ENCODE peak calls at places on chromosomes 16 and 17, in five cellular contexts. One of them, this sample, is unnamed.

GRCh38 chr16:69860233-69861231 is 90.6 kb upstream of the CLEC18A start:
- DNase-seq in ELR: no peak
- DNase-seq in AG09319: no peak
- DNase-seq in GM04504: no peak
- DNase-seq in H54: no peak
- DNase-seq in this sample: no peak

GRCh38 chr16:10878644-10879498 is 1.9 kb downstream of the CIITA start:
- DNase-seq in GM04504: peak
- DNase-seq in AG09319: no peak
- DNase-seq in H54: peak
- DNase-seq in ELR: peak
- DNase-seq in this sample: no peak

GRCh38 chr17:79795795-79796569 is 895 bp downstream of the CBX8 start:
- DNase-seq in H54: no peak
- DNase-seq in AG09319: no peak
- DNase-seq in GM04504: no peak
- DNase-seq in ELR: no peak
- DNase-seq in this sample: no peak

GRCh38 chr17:64028874-64029464 is 8.5 kb upstream of the ICAM2 start:
- DNase-seq in ELR: peak
- DNase-seq in H54: peak
- DNase-seq in AG09319: peak
- DNase-seq in GM04504: peak
- DNase-seq in this sample: peak

GRCh38 chr17:68089881-68090280 is 54.3 kb downstream of the KPNA2 start:
- DNase-seq in H54: peak
- DNase-seq in ELR: peak
- DNase-seq in AG09319: no peak
- DNase-seq in GM04504: no peak
- DNase-seq in this sample: peak

GRCh38 chr17:55416000-55416399 is 5.6 kb downstream of the MMD start:
- DNase-seq in H54: no peak
- DNase-seq in ELR: no peak
- DNase-seq in AG09319: no peak
- DNase-seq in GM04504: no peak
- DNase-seq in this sample: no peak

GRCh38 chr17:57329380-57330214 is 73.3 kb downstream of the MSI2 start:
- DNase-seq in ELR: no peak
- DNase-seq in AG09319: no peak
- DNase-seq in H54: no peak
- DNase-seq in GM04504: no peak
- DNase-seq in this sample: no peak

GRCh38 chr16:68686905-68687304 is 41.8 kb downstream of the CDH3 start:
- DNase-seq in AG09319: no peak
- DNase-seq in ELR: no peak
- DNase-seq in GM04504: no peak
- DNase-seq in H54: no peak
- DNase-seq in this sample: no peak

GRCh38 chr17:73350864-73351263 is 39.1 kb upstream of the CDC42EP4 start:
- DNase-seq in ELR: no peak
- DNase-seq in GM04504: no peak
- DNase-seq in H54: no peak
- DNase-seq in AG09319: no peak
- DNase-seq in this sample: no peak

GRCh38 chr16:66517586-66518263 is 32.2 kb downstream of the TK2 start:
- DNase-seq in H54: no peak
- DNase-seq in ELR: no peak
- DNase-seq in GM04504: no peak
- DNase-seq in AG09319: no peak
- DNase-seq in this sample: no peak

GRCh38 chr17:80034977-80035686 is 540 bp downstream of the TBC1D16 start:
- DNase-seq in ELR: peak
- DNase-seq in GM04504: no peak
- DNase-seq in H54: peak
- DNase-seq in AG09319: no peak
- DNase-seq in this sample: peak

GRCh38 chr16:50585331-50585776 is 37.2 kb downstream of the NKD1 start:
- DNase-seq in AG09319: no peak
- DNase-seq in ELR: no peak
- DNase-seq in GM04504: no peak
- DNase-seq in H54: no peak
- DNase-seq in this sample: no peak

GRCh38 chr16:105521-105920 is 27.5 kb downstream of the MPG start:
- DNase-seq in H54: no peak
- DNase-seq in GM04504: no peak
- DNase-seq in AG09319: no peak
- DNase-seq in ELR: no peak
- DNase-seq in this sample: no peak

GRCh38 chr17:18951941-18952842 is at the start of gene SLC5A10:
- DNase-seq in AG09319: no peak
- DNase-seq in H54: no peak
- DNase-seq in GM04504: no peak
- DNase-seq in ELR: peak
- DNase-seq in this sample: no peak

GRCh38 chr16:14180431-14181059 is 109.4 kb downstream of the MRTFB start:
- DNase-seq in GM04504: no peak
- DNase-seq in ELR: peak
- DNase-seq in H54: no peak
- DNase-seq in AG09319: no peak
- DNase-seq in this sample: no peak

GRCh38 chr17:32274643-32275042 is 9.0 kb downstream of the RHBDL3 start:
- DNase-seq in H54: no peak
- DNase-seq in AG09319: no peak
- DNase-seq in GM04504: no peak
- DNase-seq in ELR: no peak
- DNase-seq in this sample: no peak

GRCh38 chr16:72739577-72739976 is 308.4 kb downstream of the ZFHX3 start:
- DNase-seq in ELR: peak
- DNase-seq in H54: no peak
- DNase-seq in AG09319: no peak
- DNase-seq in GM04504: peak
- DNase-seq in this sample: no peak

GRCh38 chr17:50672831-50673551 is 34.7 kb downstream of the ANKRD40 start:
- DNase-seq in H54: no peak
- DNase-seq in GM04504: no peak
- DNase-seq in AG09319: no peak
- DNase-seq in ELR: no peak
- DNase-seq in this sample: no peak

GRCh38 chr16:11315499-11315898 is 29.8 kb upstream of the RMI2 start:
- DNase-seq in ELR: peak
- DNase-seq in H54: peak
- DNase-seq in GM04504: no peak
- DNase-seq in AG09319: no peak
- DNase-seq in this sample: no peak